ENCODE peak calls at places on chromosomes 1 and 21, in six cellular contexts. One of them, this sample, is unnamed.
A peak's percentile ranks its signal among the peaks of the same experiment; 100 is the strongest.

GRCh38 chr1:64292399-64292798 is 89.0 kb downstream of the UBE2U start:
- DNase-seq in IMR-90: no peak
- DNase-seq in astrocyte of the spinal cord: no peak
- DNase-seq in RWPE1: peak; percentile 21
- DNase-seq in psoas muscle: no peak
- DNase-seq in foreskin fibroblast: peak; percentile 14
- DNase-seq in this sample: no peak

GRCh38 chr1:81706650-81707435 is 93.9 kb upstream of the ADGRL2 start:
- DNase-seq in IMR-90: peak; percentile 70
- DNase-seq in astrocyte of the spinal cord: peak; percentile 35
- DNase-seq in RWPE1: peak; percentile 42
- DNase-seq in psoas muscle: no peak
- DNase-seq in foreskin fibroblast: peak; percentile 60
- DNase-seq in this sample: no peak

GRCh38 chr21:31710586-31710985 is 21.3 kb downstream of the SCAF4 start:
- DNase-seq in IMR-90: peak; percentile 82
- DNase-seq in astrocyte of the spinal cord: peak; percentile 42
- DNase-seq in RWPE1: no peak
- DNase-seq in psoas muscle: no peak
- DNase-seq in foreskin fibroblast: peak; percentile 28
- DNase-seq in this sample: no peak

GRCh38 chr1:4058706-4059105 is 158.6 kb upstream of the C1orf174 start:
- DNase-seq in IMR-90: no peak
- DNase-seq in astrocyte of the spinal cord: no peak
- DNase-seq in RWPE1: no peak
- DNase-seq in psoas muscle: no peak
- DNase-seq in foreskin fibroblast: no peak
- DNase-seq in this sample: no peak

GRCh38 chr1:12561121-12561520 is 56.9 kb downstream of the DHRS3 start:
- DNase-seq in IMR-90: no peak
- DNase-seq in astrocyte of the spinal cord: no peak
- DNase-seq in RWPE1: no peak
- DNase-seq in psoas muscle: no peak
- DNase-seq in foreskin fibroblast: no peak
- DNase-seq in this sample: no peak

GRCh38 chr1:147062951-147063350 is 109.3 kb downstream of the PRKAB2 start:
- DNase-seq in IMR-90: no peak
- DNase-seq in astrocyte of the spinal cord: no peak
- DNase-seq in RWPE1: no peak
- DNase-seq in psoas muscle: no peak
- DNase-seq in foreskin fibroblast: no peak
- DNase-seq in this sample: no peak

GRCh38 chr21:45234127-45234526 is 53.6 kb downstream of the POFUT2 start:
- DNase-seq in IMR-90: no peak
- DNase-seq in astrocyte of the spinal cord: no peak
- DNase-seq in RWPE1: no peak
- DNase-seq in psoas muscle: no peak
- DNase-seq in foreskin fibroblast: no peak
- DNase-seq in this sample: no peak

GRCh38 chr1:95990033-95990432 is 731.6 kb upstream of the PTBP2 start:
- DNase-seq in IMR-90: no peak
- DNase-seq in astrocyte of the spinal cord: no peak
- DNase-seq in RWPE1: no peak
- DNase-seq in psoas muscle: no peak
- DNase-seq in foreskin fibroblast: no peak
- DNase-seq in this sample: no peak

GRCh38 chr1:167601442-167602380 is 28.3 kb upstream of the RCSD1 start:
- DNase-seq in IMR-90: no peak
- DNase-seq in astrocyte of the spinal cord: peak; percentile 4
- DNase-seq in RWPE1: no peak
- DNase-seq in psoas muscle: peak; percentile 40
- DNase-seq in foreskin fibroblast: peak; percentile 7
- DNase-seq in this sample: no peak
- TF ChIP-seq CTCF in IMR-90: no peak
- TF ChIP-seq CTCF in astrocyte of the spinal cord: no peak
- TF ChIP-seq CTCF in RWPE1: no peak
- TF ChIP-seq CTCF in psoas muscle: no peak
- TF ChIP-seq CTCF in foreskin fibroblast: no peak
- TF ChIP-seq CTCF in this sample: no peak

GRCh38 chr1:217471403-217471802 is 159.5 kb downstream of the GPATCH2 start:
- DNase-seq in IMR-90: no peak
- DNase-seq in astrocyte of the spinal cord: no peak
- DNase-seq in RWPE1: no peak
- DNase-seq in psoas muscle: no peak
- DNase-seq in foreskin fibroblast: no peak
- DNase-seq in this sample: no peak

GRCh38 chr1:217465102-217465501 is 165.8 kb downstream of the GPATCH2 start:
- DNase-seq in IMR-90: no peak
- DNase-seq in astrocyte of the spinal cord: no peak
- DNase-seq in RWPE1: no peak
- DNase-seq in psoas muscle: no peak
- DNase-seq in foreskin fibroblast: no peak
- DNase-seq in this sample: no peak

GRCh38 chr1:217472915-217473314 is 158.0 kb downstream of the GPATCH2 start:
- DNase-seq in IMR-90: peak; percentile 17
- DNase-seq in astrocyte of the spinal cord: no peak
- DNase-seq in RWPE1: no peak
- DNase-seq in psoas muscle: no peak
- DNase-seq in foreskin fibroblast: no peak
- DNase-seq in this sample: no peak

GRCh38 chr1:217469983-217470382 is 160.9 kb downstream of the GPATCH2 start:
- DNase-seq in IMR-90: no peak
- DNase-seq in astrocyte of the spinal cord: no peak
- DNase-seq in RWPE1: no peak
- DNase-seq in psoas muscle: no peak
- DNase-seq in foreskin fibroblast: no peak
- DNase-seq in this sample: no peak
- TF ChIP-seq CTCF in IMR-90: no peak
- TF ChIP-seq CTCF in astrocyte of the spinal cord: no peak
- TF ChIP-seq CTCF in RWPE1: no peak
- TF ChIP-seq CTCF in psoas muscle: no peak
- TF ChIP-seq CTCF in foreskin fibroblast: no peak
- TF ChIP-seq CTCF in this sample: no peak

DNA sequence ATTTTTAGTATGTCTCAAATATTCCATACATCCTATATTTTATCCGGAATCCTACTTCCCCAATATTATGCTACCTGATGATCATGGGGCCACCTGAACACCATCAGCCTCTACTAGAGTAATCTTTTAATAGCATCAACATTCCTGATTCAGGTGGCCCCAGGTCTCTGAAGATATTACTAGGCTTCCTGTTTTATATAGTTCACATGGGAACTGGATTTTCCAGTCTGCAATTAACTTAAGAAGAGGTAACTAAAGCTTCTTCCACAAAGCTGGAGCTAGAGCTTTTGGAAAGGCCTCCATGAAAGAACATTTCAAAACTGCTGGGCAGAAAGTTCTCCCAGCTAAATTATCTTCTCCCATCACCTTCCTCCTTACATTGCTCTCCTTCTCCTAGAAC is 72.3 kb upstream of the ADAM30 start:
- DNase-seq in IMR-90: no peak
- DNase-seq in astrocyte of the spinal cord: no peak
- DNase-seq in RWPE1: no peak
- DNase-seq in psoas muscle: no peak
- DNase-seq in foreskin fibroblast: no peak
- DNase-seq in this sample: no peak
- TF ChIP-seq CTCF in IMR-90: no peak
- TF ChIP-seq CTCF in astrocyte of the spinal cord: no peak
- TF ChIP-seq CTCF in RWPE1: no peak
- TF ChIP-seq CTCF in psoas muscle: no peak
- TF ChIP-seq CTCF in foreskin fibroblast: no peak
- TF ChIP-seq CTCF in this sample: no peak

DNA sequence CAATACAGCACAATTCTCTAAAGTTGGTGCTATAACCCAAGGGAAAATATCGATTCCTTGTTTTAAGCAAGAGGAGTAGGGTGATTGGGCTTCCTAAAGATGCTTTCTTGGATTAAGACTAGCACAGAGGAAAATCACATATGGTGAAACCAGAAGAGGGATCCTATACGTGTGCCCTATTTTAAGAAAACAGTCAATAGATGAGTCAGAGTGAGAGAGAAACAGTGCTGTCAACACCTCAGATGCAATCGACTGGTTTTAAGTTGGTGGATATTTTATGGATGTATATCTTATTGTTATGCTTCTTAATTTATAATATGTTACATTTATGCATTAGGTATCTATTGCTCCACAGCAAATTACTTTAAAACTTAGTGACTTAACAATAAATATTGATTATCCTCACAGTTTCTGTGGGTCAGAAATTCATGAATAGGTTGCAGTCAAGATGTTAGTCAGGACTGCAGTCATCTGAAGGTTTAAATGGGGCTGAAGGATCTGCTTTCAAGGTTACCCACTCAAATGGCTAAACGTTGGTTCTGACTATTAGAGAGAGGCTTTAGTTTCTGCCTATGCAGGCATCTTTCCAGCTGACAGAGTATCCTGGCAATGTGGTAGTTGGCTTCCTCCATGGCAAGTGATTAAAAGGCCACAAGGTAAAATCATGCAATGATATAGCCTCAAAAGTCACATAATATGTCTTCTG is 61.6 kb upstream of the DEPDC1 start:
- DNase-seq in IMR-90: no peak
- DNase-seq in astrocyte of the spinal cord: no peak
- DNase-seq in RWPE1: peak; percentile 9
- DNase-seq in psoas muscle: no peak
- DNase-seq in foreskin fibroblast: peak; percentile 9
- DNase-seq in this sample: no peak
- TF ChIP-seq CTCF in IMR-90: no peak
- TF ChIP-seq CTCF in astrocyte of the spinal cord: no peak
- TF ChIP-seq CTCF in RWPE1: no peak
- TF ChIP-seq CTCF in psoas muscle: no peak
- TF ChIP-seq CTCF in foreskin fibroblast: no peak
- TF ChIP-seq CTCF in this sample: no peak

DNA sequence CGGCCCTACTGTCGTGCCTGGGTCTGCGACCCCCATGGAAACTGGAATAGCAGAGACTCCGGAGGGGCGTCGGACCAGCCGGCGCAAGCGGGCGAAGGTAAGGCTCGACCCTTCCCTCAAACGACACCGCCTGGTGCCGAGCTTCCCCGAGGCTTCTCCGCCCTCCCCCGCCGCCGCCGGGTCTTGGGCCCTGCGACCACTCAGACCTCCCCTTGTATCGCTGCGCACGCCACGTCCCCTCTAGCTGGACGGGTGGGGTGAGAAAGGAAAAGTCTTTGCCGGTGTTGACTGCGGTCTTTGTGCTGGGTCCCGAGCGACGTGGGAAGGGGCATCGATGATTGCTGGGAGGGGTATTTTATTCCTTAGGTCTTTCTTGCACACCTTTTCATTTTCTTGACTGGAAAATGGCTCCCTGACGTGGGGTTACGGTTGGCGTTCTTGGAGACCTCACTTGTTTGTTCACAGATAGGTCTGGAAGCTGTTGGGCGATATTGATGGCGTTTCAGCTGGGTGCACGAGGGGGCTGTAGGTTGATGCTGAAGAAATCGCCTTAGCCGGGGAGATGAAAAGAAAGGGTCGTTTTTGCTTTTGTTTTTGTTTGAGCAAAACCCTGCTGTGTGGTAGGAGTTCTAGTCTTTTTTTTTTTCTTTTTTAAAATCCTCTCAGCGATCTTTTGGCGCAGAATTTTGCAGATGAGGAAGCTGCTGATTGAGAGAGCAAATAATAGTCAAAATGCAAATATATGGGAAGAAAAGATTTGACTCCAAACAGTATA is 770 bp downstream of the KDM1A start:
- DNase-seq in IMR-90: peak; percentile 40
- DNase-seq in astrocyte of the spinal cord: peak; percentile 53
- DNase-seq in RWPE1: peak; percentile 49
- DNase-seq in psoas muscle: peak; percentile 25
- DNase-seq in foreskin fibroblast: no peak
- DNase-seq in this sample: no peak
- TF ChIP-seq CTCF in IMR-90: no peak
- TF ChIP-seq CTCF in astrocyte of the spinal cord: no peak
- TF ChIP-seq CTCF in RWPE1: no peak
- TF ChIP-seq CTCF in psoas muscle: no peak
- TF ChIP-seq CTCF in foreskin fibroblast: no peak
- TF ChIP-seq CTCF in this sample: no peak

GRCh38 chr1:6602669-6603423 is at the start of gene KLHL21:
- DNase-seq in IMR-90: peak; percentile 86
- DNase-seq in astrocyte of the spinal cord: peak; percentile 91
- DNase-seq in RWPE1: peak; percentile 81
- DNase-seq in psoas muscle: peak; percentile 95
- DNase-seq in foreskin fibroblast: peak; percentile 92
- DNase-seq in this sample: peak; percentile 86

GRCh38 chr1:6601865-6602668 is 602 bp downstream of the KLHL21 start:
- DNase-seq in IMR-90: peak; percentile 59
- DNase-seq in astrocyte of the spinal cord: peak; percentile 63
- DNase-seq in RWPE1: no peak
- DNase-seq in psoas muscle: peak; percentile 64
- DNase-seq in foreskin fibroblast: no peak
- DNase-seq in this sample: peak; percentile 38

GRCh38 chr1:6599141-6599975 is 3.3 kb downstream of the KLHL21 start:
- DNase-seq in IMR-90: no peak
- DNase-seq in astrocyte of the spinal cord: no peak
- DNase-seq in RWPE1: peak; percentile 80
- DNase-seq in psoas muscle: peak; percentile 43
- DNase-seq in foreskin fibroblast: no peak
- DNase-seq in this sample: no peak

GRCh38 chr1:6600410-6601048 is 2.1 kb downstream of the KLHL21 start:
- DNase-seq in IMR-90: peak; percentile 27
- DNase-seq in astrocyte of the spinal cord: peak; percentile 25
- DNase-seq in RWPE1: no peak
- DNase-seq in psoas muscle: no peak
- DNase-seq in foreskin fibroblast: no peak
- DNase-seq in this sample: no peak

GRCh38 chr1:6601049-6601864 is 1.4 kb downstream of the KLHL21 start:
- DNase-seq in IMR-90: peak; percentile 97
- DNase-seq in astrocyte of the spinal cord: peak; percentile 91
- DNase-seq in RWPE1: peak; percentile 92
- DNase-seq in psoas muscle: peak; percentile 82
- DNase-seq in foreskin fibroblast: peak; percentile 97
- DNase-seq in this sample: peak; percentile 52
- TF ChIP-seq CTCF in IMR-90: no peak
- TF ChIP-seq CTCF in astrocyte of the spinal cord: no peak
- TF ChIP-seq CTCF in RWPE1: no peak
- TF ChIP-seq CTCF in psoas muscle: no peak
- TF ChIP-seq CTCF in foreskin fibroblast: peak; percentile 7
- TF ChIP-seq CTCF in this sample: no peak

DNA sequence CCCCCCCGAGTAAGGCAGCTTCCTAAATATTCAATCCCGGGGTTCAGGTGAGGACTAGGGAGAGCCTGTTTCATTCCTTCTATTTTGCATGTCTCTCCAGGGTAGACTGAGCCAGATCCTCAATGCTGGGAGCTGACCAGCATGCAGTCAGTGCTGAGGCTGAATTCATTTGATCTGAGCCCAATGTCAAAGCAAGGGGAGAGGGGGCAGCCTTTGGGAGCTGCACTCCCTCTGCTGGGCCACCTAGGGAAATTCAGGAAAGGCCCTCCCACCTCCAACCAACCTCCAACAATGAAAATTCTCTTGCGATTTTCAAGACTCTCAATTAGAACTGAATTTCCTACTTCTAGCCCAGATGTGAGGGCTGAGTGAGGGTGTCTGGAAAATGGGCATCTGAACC is 371.2 kb downstream of the NPHP4 start:
- DNase-seq in IMR-90: no peak
- DNase-seq in astrocyte of the spinal cord: no peak
- DNase-seq in RWPE1: peak; percentile 52
- DNase-seq in psoas muscle: no peak
- DNase-seq in foreskin fibroblast: no peak
- DNase-seq in this sample: no peak
- TF ChIP-seq CTCF in IMR-90: no peak
- TF ChIP-seq CTCF in astrocyte of the spinal cord: no peak
- TF ChIP-seq CTCF in RWPE1: no peak
- TF ChIP-seq CTCF in psoas muscle: no peak
- TF ChIP-seq CTCF in foreskin fibroblast: no peak
- TF ChIP-seq CTCF in this sample: no peak